ENCODE peak calls at places on chromosomes 7 and 10, in four cellular contexts. O is HEK293T, H is activated T-cell treated with anti-CD3 and anti-CD28 coated beads for 1 hour, G is colonic mucosa. Z is an unnamed sample.

GRCh38 chr7:69109131-69109740 is 489.0 kb upstream of the AUTS2 start:
- DNase-seq in O (no peak), H (no peak), G (no peak), Z (no peak)

GRCh38 chr7:2928613-2929311 is 84.7 kb upstream of the GNA12 start:
- DNase-seq in O (no peak), H (no peak), G (no peak), Z (no peak)

GRCh38 chr7:25963733-25964132 is 188.3 kb upstream of the NFE2L3 start:
- DNase-seq in O (no peak), H (no peak), G (no peak), Z (no peak)

GRCh38 chr10:43824934-43825333 is 176.3 kb upstream of the ZNF32 start:
- DNase-seq in O (no peak), H (no peak), G (peak), Z (peak)

GRCh38 chr10:119403927-119404326 is 138.6 kb downstream of the RGS10 start:
- DNase-seq in O (no peak), H (no peak), G (no peak), Z (no peak)

GRCh38 chr10:46526682-46527038 is 29.8 kb downstream of the GPRIN2 start:
- DNase-seq in O (no peak), H (no peak), G (no peak), Z (peak)

GRCh38 chr10:84900141-84900540 is 571.8 kb downstream of the CCSER2 start:
- DNase-seq in O (no peak), H (no peak), G (no peak), Z (no peak)

GRCh38 chr10:85317827-85318226 is 989.4 kb downstream of the CCSER2 start:
- DNase-seq in O (peak), H (no peak), G (no peak), Z (no peak)

GRCh38 chr7:77580762-77581350 is 43.8 kb downstream of the PTPN12 start:
- DNase-seq in O (no peak), H (no peak), G (no peak), Z (no peak)

GRCh38 chr7:91636129-91636724 is 244.3 kb downstream of the MTERF1 start:
- DNase-seq in O (peak), H (no peak), G (peak), Z (no peak)

GRCh38 chr7:112290065-112290464 is 83.6 kb downstream of the ZNF277 start:
- DNase-seq in O (no peak), H (no peak), G (no peak), Z (no peak)

GRCh38 chr7:123125231-123125630 is 74.5 kb downstream of the SLC13A1 start:
- DNase-seq in O (no peak), H (no peak), G (no peak), Z (no peak)

GRCh38 chr10:129972145-129972965 is 8.3 kb upstream of the EBF3 start:
- DNase-seq in O (no peak), H (no peak), G (no peak), Z (no peak)

GRCh38 chr7:47496064-47496665 is 85.7 kb downstream of the TNS3 start:
- DNase-seq in O (no peak), H (no peak), G (no peak), Z (no peak)

GRCh38 chr10:45410807-45411606 is 37.0 kb downstream of the ALOX5 start:
- DNase-seq in O (no peak), H (no peak), G (no peak), Z (no peak)

GRCh38 chr7:97064972-97065587 is 40.4 kb upstream of the DLX5 start:
- DNase-seq in O (peak), H (no peak), G (no peak), Z (no peak)

GRCh38 chr10:43957267-43958070 is 308.8 kb upstream of the ZNF32 start:
- DNase-seq in O (no peak), H (no peak), G (no peak), Z (peak)

GRCh38 chr7:7385421-7385820 is 150.3 kb downstream of the COL28A1 start:
- DNase-seq in O (no peak), H (no peak), G (no peak), Z (no peak)

GRCh38 chr10:88651131-88651541 is 13.1 kb upstream of the LIPF start:
- DNase-seq in O (no peak), H (no peak), G (no peak), Z (no peak)

GRCh38 chr7:4939971-4940720 is 18.8 kb downstream of the MMD2 start:
- DNase-seq in O (no peak), H (no peak), G (no peak), Z (no peak)

GRCh38 chr7:26155531-26156375 is 3.8 kb downstream of the NFE2L3 start:
- DNase-seq in O (no peak), H (no peak), G (no peak), Z (no peak)

GRCh38 chr7:92667816-92668540 is 77.8 kb upstream of the FAM133B start:
- DNase-seq in O (no peak), H (no peak), G (no peak), Z (no peak)

GRCh38 chr7:57305192-57305748 is 144.7 kb upstream of the ZNF716 start:
- DNase-seq in O (peak), H (no peak), G (no peak), Z (no peak)

GRCh38 chr10:44863344-44864041 is 47.6 kb upstream of the TMEM72 start:
- DNase-seq in O (no peak), H (no peak), G (no peak), Z (no peak)

GRCh38 chr10:103676851-103677417 is 178.4 kb downstream of the SH3PXD2A start:
- DNase-seq in O (no peak), H (no peak), G (no peak), Z (no peak)

GRCh38 chr10:110850990-110851389 is 20.7 kb upstream of the PDCD4 start:
- DNase-seq in O (no peak), H (no peak), G (no peak), Z (no peak)

GRCh38 chr10:24415455-24416169 is 206.7 kb downstream of the KIAA1217 start:
- DNase-seq in O (peak), H (no peak), G (peak), Z (peak)

GRCh38 chr7:81210092-81211064 is 291.5 kb upstream of the SEMA3C start:
- DNase-seq in O (no peak), H (no peak), G (no peak), Z (no peak)

GRCh38 chr7:38232475-38233366 is 40.7 kb downstream of the TARP start:
- DNase-seq in O (no peak), H (peak), G (peak), Z (peak)

GRCh38 chr10:116767235-116767634 is 24.9 kb upstream of the HSPA12A start:
- DNase-seq in O (no peak), H (no peak), G (peak), Z (no peak)

GRCh38 chr10:112052176-112052575 is 131.4 kb downstream of the GPAM start:
- DNase-seq in O (no peak), H (no peak), G (no peak), Z (no peak)

GRCh38 chr7:6495597-6496262 is 48.0 kb upstream of the DAGLB start:
- DNase-seq in O (no peak), H (no peak), G (no peak), Z (no peak)

GRCh38 chr7:12581897-12582296 is 11.4 kb downstream of the SCIN start:
- DNase-seq in O (no peak), H (no peak), G (no peak), Z (no peak)

GRCh38 chr10:44574596-44575480 is 189.9 kb upstream of the CXCL12 start:
- DNase-seq in O (no peak), H (no peak), G (no peak), Z (no peak)

GRCh38 chr7:23810099-23810498 is 100.1 kb downstream of the STK31 start:
- DNase-seq in O (no peak), H (no peak), G (no peak), Z (no peak)

GRCh38 chr10:22590115-22590514 is 124.3 kb downstream of the PIP4K2A start:
- DNase-seq in O (no peak), H (no peak), G (no peak), Z (no peak)

GRCh38 chr7:77455334-77455733 is 39.2 kb upstream of the GSAP start:
- DNase-seq in O (no peak), H (no peak), G (peak), Z (no peak)

GRCh38 chr10:28177944-28178637 is 124.8 kb downstream of the MPP7 start:
- DNase-seq in O (no peak), H (no peak), G (no peak), Z (no peak)